ENCODE peak calls at places on chromosomes 16 and 17, in five cellular contexts. One of them, this sample, is unnamed.

GRCh38 chr17:41687828-41688640 is 651 bp upstream of the EIF1 start:
- DNase-seq in foreskin fibroblast: no peak
- DNase-seq in activated CD4-positive, CD25-positive, alpha-beta regulatory T cell: peak; percentile 45
- DNase-seq in nephron progenitor cell: no peak
- DNase-seq in GM18507: no peak
- DNase-seq in this sample: no peak

GRCh38 chr17:45976755-45977505 is 22.1 kb upstream of the STH start:
- DNase-seq in foreskin fibroblast: no peak
- DNase-seq in nephron progenitor cell: no peak
- DNase-seq in activated CD4-positive, CD25-positive, alpha-beta regulatory T cell: no peak
- DNase-seq in GM18507: no peak
- DNase-seq in this sample: peak; percentile 10

GRCh38 chr17:336110-337021 is 16.2 kb downstream of the RPH3AL start:
- DNase-seq in foreskin fibroblast: no peak
- DNase-seq in nephron progenitor cell: no peak
- DNase-seq in activated CD4-positive, CD25-positive, alpha-beta regulatory T cell: no peak
- DNase-seq in GM18507: no peak
- DNase-seq in this sample: no peak

GRCh38 chr16:61611847-61612491 is 424.3 kb downstream of the CDH8 start:
- DNase-seq in GM18507: no peak
- DNase-seq in foreskin fibroblast: no peak
- DNase-seq in nephron progenitor cell: no peak
- DNase-seq in activated CD4-positive, CD25-positive, alpha-beta regulatory T cell: no peak
- DNase-seq in this sample: no peak

GRCh38 chr16:85571813-85572619 is 41.1 kb upstream of the GSE1 start:
- DNase-seq in nephron progenitor cell: no peak
- DNase-seq in activated CD4-positive, CD25-positive, alpha-beta regulatory T cell: no peak
- DNase-seq in foreskin fibroblast: no peak
- DNase-seq in GM18507: no peak
- DNase-seq in this sample: no peak

GRCh38 chr17:57956311-57957119 is 1.3 kb upstream of the CUEDC1 start:
- DNase-seq in GM18507: peak; percentile 51
- DNase-seq in activated CD4-positive, CD25-positive, alpha-beta regulatory T cell: no peak
- DNase-seq in foreskin fibroblast: no peak
- DNase-seq in nephron progenitor cell: no peak
- DNase-seq in this sample: no peak

GRCh38 chr16:66440271-66440802 is 13.2 kb downstream of the BEAN1 start:
- DNase-seq in GM18507: no peak
- DNase-seq in activated CD4-positive, CD25-positive, alpha-beta regulatory T cell: no peak
- DNase-seq in foreskin fibroblast: no peak
- DNase-seq in nephron progenitor cell: no peak
- DNase-seq in this sample: no peak

GRCh38 chr17:48856122-48856821 is 25.4 kb downstream of the CALCOCO2 start:
- DNase-seq in foreskin fibroblast: no peak
- DNase-seq in GM18507: no peak
- DNase-seq in nephron progenitor cell: no peak
- DNase-seq in activated CD4-positive, CD25-positive, alpha-beta regulatory T cell: no peak
- DNase-seq in this sample: no peak

GRCh38 chr16:70304892-70305448 is 6.0 kb downstream of the DDX19B start:
- DNase-seq in GM18507: no peak
- DNase-seq in activated CD4-positive, CD25-positive, alpha-beta regulatory T cell: no peak
- DNase-seq in foreskin fibroblast: no peak
- DNase-seq in nephron progenitor cell: no peak
- DNase-seq in this sample: no peak

GRCh38 chr17:27533874-27534815 is 77.9 kb downstream of the KSR1 start:
- DNase-seq in nephron progenitor cell: no peak
- DNase-seq in GM18507: no peak
- DNase-seq in activated CD4-positive, CD25-positive, alpha-beta regulatory T cell: no peak
- DNase-seq in foreskin fibroblast: peak; percentile 75
- DNase-seq in this sample: peak; percentile 93

GRCh38 chr17:9144502-9145233 is 123.4 kb downstream of the NTN1 start:
- DNase-seq in activated CD4-positive, CD25-positive, alpha-beta regulatory T cell: no peak
- DNase-seq in foreskin fibroblast: no peak
- DNase-seq in GM18507: no peak
- DNase-seq in nephron progenitor cell: no peak
- DNase-seq in this sample: no peak

GRCh38 chr17:71759422-71760060 is 361.3 kb upstream of the SOX9 start:
- DNase-seq in activated CD4-positive, CD25-positive, alpha-beta regulatory T cell: no peak
- DNase-seq in GM18507: no peak
- DNase-seq in foreskin fibroblast: no peak
- DNase-seq in nephron progenitor cell: no peak
- DNase-seq in this sample: no peak

GRCh38 chr16:50476486-50477260 is 71.5 kb upstream of the NKD1 start:
- DNase-seq in activated CD4-positive, CD25-positive, alpha-beta regulatory T cell: no peak
- DNase-seq in GM18507: no peak
- DNase-seq in foreskin fibroblast: no peak
- DNase-seq in nephron progenitor cell: no peak
- DNase-seq in this sample: no peak

GRCh38 chr17:79939755-79940154 is 95.9 kb downstream of the TBC1D16 start:
- DNase-seq in nephron progenitor cell: no peak
- DNase-seq in GM18507: no peak
- DNase-seq in activated CD4-positive, CD25-positive, alpha-beta regulatory T cell: no peak
- DNase-seq in foreskin fibroblast: no peak
- DNase-seq in this sample: no peak

GRCh38 chr17:49986396-49987289 is 8.4 kb downstream of the DLX3 start:
- DNase-seq in activated CD4-positive, CD25-positive, alpha-beta regulatory T cell: no peak
- DNase-seq in GM18507: no peak
- DNase-seq in foreskin fibroblast: no peak
- DNase-seq in nephron progenitor cell: no peak
- DNase-seq in this sample: no peak

GRCh38 chr16:2531696-2532493 is 687 bp upstream of the CEMP1 start:
- DNase-seq in foreskin fibroblast: peak; percentile 98
- DNase-seq in activated CD4-positive, CD25-positive, alpha-beta regulatory T cell: peak; percentile 94
- DNase-seq in GM18507: peak; percentile 96
- DNase-seq in nephron progenitor cell: peak; percentile 97
- DNase-seq in this sample: peak; percentile 97

GRCh38 chr16:85328665-85329058 is 216.4 kb upstream of the CIBAR2 start:
- DNase-seq in foreskin fibroblast: no peak
- DNase-seq in nephron progenitor cell: peak; percentile 61
- DNase-seq in activated CD4-positive, CD25-positive, alpha-beta regulatory T cell: no peak
- DNase-seq in GM18507: no peak
- DNase-seq in this sample: no peak

GRCh38 chr16:3065069-3065741 is at the start of gene IL32:
- DNase-seq in GM18507: no peak
- DNase-seq in nephron progenitor cell: no peak
- DNase-seq in foreskin fibroblast: peak; percentile 55
- DNase-seq in activated CD4-positive, CD25-positive, alpha-beta regulatory T cell: peak; percentile 58
- DNase-seq in this sample: peak; percentile 84

GRCh38 chr16:424033-424622 is 1.3 kb upstream of the RAB11FIP3 start:
- DNase-seq in GM18507: no peak
- DNase-seq in nephron progenitor cell: no peak
- DNase-seq in activated CD4-positive, CD25-positive, alpha-beta regulatory T cell: no peak
- DNase-seq in foreskin fibroblast: peak; percentile 97
- DNase-seq in this sample: peak; percentile 97

GRCh38 chr16:2365895-2366294 is 25.4 kb upstream of the ABCA3 start:
- DNase-seq in foreskin fibroblast: peak; percentile 75
- DNase-seq in nephron progenitor cell: no peak
- DNase-seq in GM18507: no peak
- DNase-seq in activated CD4-positive, CD25-positive, alpha-beta regulatory T cell: no peak
- DNase-seq in this sample: peak; percentile 83

GRCh38 chr17:79798296-79799173 is 1.7 kb upstream of the CBX8 start:
- DNase-seq in activated CD4-positive, CD25-positive, alpha-beta regulatory T cell: no peak
- DNase-seq in GM18507: no peak
- DNase-seq in foreskin fibroblast: no peak
- DNase-seq in nephron progenitor cell: peak; percentile 53
- DNase-seq in this sample: no peak

GRCh38 chr17:8337802-8338744 is 1.6 kb upstream of the ODF4 start:
- DNase-seq in nephron progenitor cell: no peak
- DNase-seq in foreskin fibroblast: no peak
- DNase-seq in activated CD4-positive, CD25-positive, alpha-beta regulatory T cell: no peak
- DNase-seq in GM18507: no peak
- DNase-seq in this sample: no peak

GRCh38 chr16:1794221-1794871 is 841 bp upstream of the IGFALS start:
- DNase-seq in nephron progenitor cell: no peak
- DNase-seq in foreskin fibroblast: no peak
- DNase-seq in activated CD4-positive, CD25-positive, alpha-beta regulatory T cell: no peak
- DNase-seq in GM18507: no peak
- DNase-seq in this sample: no peak

GRCh38 chr17:17732892-17733670 is 51.8 kb downstream of the RAI1 start:
- DNase-seq in foreskin fibroblast: peak; percentile 60
- DNase-seq in activated CD4-positive, CD25-positive, alpha-beta regulatory T cell: no peak
- DNase-seq in nephron progenitor cell: no peak
- DNase-seq in GM18507: no peak
- DNase-seq in this sample: peak; percentile 62

GRCh38 chr17:61351745-61352407 is 47.8 kb upstream of the TBX2 start:
- DNase-seq in nephron progenitor cell: no peak
- DNase-seq in GM18507: no peak
- DNase-seq in activated CD4-positive, CD25-positive, alpha-beta regulatory T cell: no peak
- DNase-seq in foreskin fibroblast: no peak
- DNase-seq in this sample: no peak

GRCh38 chr17:6286239-6286638 is 148.7 kb downstream of the AIPL1 start:
- DNase-seq in activated CD4-positive, CD25-positive, alpha-beta regulatory T cell: no peak
- DNase-seq in foreskin fibroblast: no peak
- DNase-seq in nephron progenitor cell: no peak
- DNase-seq in GM18507: no peak
- DNase-seq in this sample: no peak

GRCh38 chr17:79702550-79703236 is 28.1 kb upstream of the ENPP7 start:
- DNase-seq in nephron progenitor cell: no peak
- DNase-seq in foreskin fibroblast: no peak
- DNase-seq in GM18507: no peak
- DNase-seq in activated CD4-positive, CD25-positive, alpha-beta regulatory T cell: no peak
- DNase-seq in this sample: no peak

GRCh38 chr17:14201595-14201994 is 35.1 kb downstream of the CDRT15 start:
- DNase-seq in foreskin fibroblast: no peak
- DNase-seq in nephron progenitor cell: no peak
- DNase-seq in activated CD4-positive, CD25-positive, alpha-beta regulatory T cell: peak; percentile 54
- DNase-seq in GM18507: no peak
- DNase-seq in this sample: no peak

This sample was measured in cardiac fibroblast.